ENCODE peak calls at places on chromosomes 4 and X, in five cellular contexts. One of them, this sample, is unnamed. For H3K27me3, the result is how much of the 10 kb centered on the place peaks cover.

GRCh38 chr4:150906987-150907633 is 108.0 kb downstream of the LRBA start:
- DNase-seq in esophagus muscularis mucosa: no peak
- DNase-seq in MM.1S: no peak
- DNase-seq in tibial nerve: no peak
- DNase-seq in sigmoid colon: no peak
- DNase-seq in this sample: no peak

GRCh38 chrX:30065226-30065625 is 150.1 kb upstream of the MAGEB2 start:
- DNase-seq in MM.1S: no peak
- DNase-seq in tibial nerve: no peak
- DNase-seq in esophagus muscularis mucosa: no peak
- DNase-seq in sigmoid colon: no peak
- DNase-seq in this sample: no peak

GRCh38 chrX:115690554-115691216 is 129.7 kb downstream of the PLS3 start:
- DNase-seq in MM.1S: peak
- DNase-seq in esophagus muscularis mucosa: no peak
- DNase-seq in tibial nerve: peak
- DNase-seq in sigmoid colon: peak
- DNase-seq in this sample: peak

GRCh38 chrX:39730671-39731389 is 366.9 kb downstream of the BCOR start:
- DNase-seq in tibial nerve: peak
- DNase-seq in MM.1S: peak
- DNase-seq in esophagus muscularis mucosa: peak
- DNase-seq in sigmoid colon: peak
- DNase-seq in this sample: peak

GRCh38 chr4:173332963-173333657 is 1.0 kb downstream of the HMGB2 start:
- DNase-seq in MM.1S: peak
- DNase-seq in esophagus muscularis mucosa: no peak
- DNase-seq in tibial nerve: no peak
- DNase-seq in sigmoid colon: no peak
- DNase-seq in this sample: no peak

GRCh38 chrX:82711432-82711831 is 796.7 kb upstream of the POU3F4 start:
- DNase-seq in tibial nerve: no peak
- DNase-seq in esophagus muscularis mucosa: no peak
- DNase-seq in MM.1S: no peak
- DNase-seq in sigmoid colon: no peak
- DNase-seq in this sample: no peak

GRCh38 chrX:69238960-69239231 is 73.6 kb upstream of the PJA1 start:
- DNase-seq in esophagus muscularis mucosa: no peak
- DNase-seq in MM.1S: no peak
- DNase-seq in tibial nerve: no peak
- DNase-seq in sigmoid colon: no peak
- DNase-seq in this sample: peak

GRCh38 chr4:102388636-102389035 is 43.4 kb upstream of the SLC39A8 start:
- DNase-seq in sigmoid colon: no peak
- DNase-seq in esophagus muscularis mucosa: no peak
- DNase-seq in MM.1S: no peak
- DNase-seq in tibial nerve: no peak
- DNase-seq in this sample: no peak

GRCh38 chrX:140572724-140573123 is 67.9 kb upstream of the SOX3 start:
- DNase-seq in tibial nerve: no peak
- DNase-seq in sigmoid colon: no peak
- DNase-seq in MM.1S: peak
- DNase-seq in esophagus muscularis mucosa: no peak
- DNase-seq in this sample: peak

GRCh38 chr4:177118596-177118995 is 191.1 kb upstream of the NEIL3 start:
- DNase-seq in esophagus muscularis mucosa: no peak
- DNase-seq in tibial nerve: no peak
- DNase-seq in MM.1S: no peak
- DNase-seq in sigmoid colon: peak
- DNase-seq in this sample: no peak

GRCh38 chrX:35826503-35826902 is 28.4 kb downstream of the MAGEB16 start:
- DNase-seq in esophagus muscularis mucosa: no peak
- DNase-seq in sigmoid colon: no peak
- DNase-seq in tibial nerve: no peak
- DNase-seq in MM.1S: no peak
- DNase-seq in this sample: no peak

GRCh38 chr4:86043755-86044592 is 315.9 kb downstream of the MAPK10 start:
- DNase-seq in tibial nerve: no peak
- DNase-seq in esophagus muscularis mucosa: no peak
- DNase-seq in MM.1S: peak
- DNase-seq in sigmoid colon: no peak
- DNase-seq in this sample: no peak

GRCh38 chr4:84501197-84501492 is 2.1 kb upstream of the NKX6-1 start:
- DNase-seq in sigmoid colon: no peak
- DNase-seq in tibial nerve: no peak
- DNase-seq in MM.1S: no peak
- DNase-seq in esophagus muscularis mucosa: no peak
- DNase-seq in this sample: no peak

GRCh38 chr4:140856692-140857091 is 100.5 kb upstream of the TBC1D9 start:
- DNase-seq in tibial nerve: no peak
- DNase-seq in MM.1S: no peak
- DNase-seq in sigmoid colon: peak
- DNase-seq in esophagus muscularis mucosa: no peak
- DNase-seq in this sample: no peak

GRCh38 chrX:120857240-120857639 is 18.4 kb downstream of the CT47B1 start:
- DNase-seq in sigmoid colon: no peak
- DNase-seq in MM.1S: no peak
- DNase-seq in esophagus muscularis mucosa: no peak
- DNase-seq in tibial nerve: no peak
- DNase-seq in this sample: no peak

GRCh38 chr4:89572224-89572858 is 264.6 kb downstream of the SNCA start:
- DNase-seq in MM.1S: no peak
- DNase-seq in sigmoid colon: no peak
- DNase-seq in tibial nerve: no peak
- DNase-seq in esophagus muscularis mucosa: no peak
- DNase-seq in this sample: no peak

GRCh38 chr4:145289403-145290076 is 109.2 kb upstream of the OTUD4 start:
- DNase-seq in MM.1S: no peak
- DNase-seq in sigmoid colon: no peak
- DNase-seq in tibial nerve: no peak
- DNase-seq in esophagus muscularis mucosa: no peak
- DNase-seq in this sample: no peak

GRCh38 chr4:133776961-133777360 is 424.6 kb downstream of the PABPC4L start:
- DNase-seq in sigmoid colon: no peak
- DNase-seq in tibial nerve: no peak
- DNase-seq in MM.1S: no peak
- DNase-seq in esophagus muscularis mucosa: no peak
- DNase-seq in this sample: no peak

GRCh38 chr4:113260671-113261070 is 211.2 kb downstream of the ANK2 start:
- DNase-seq in esophagus muscularis mucosa: no peak
- DNase-seq in tibial nerve: no peak
- DNase-seq in sigmoid colon: no peak
- DNase-seq in MM.1S: no peak
- DNase-seq in this sample: no peak

GRCh38 chr4:71300964-71301363 is 37.9 kb upstream of the SLC4A4 start:
- DNase-seq in tibial nerve: no peak
- DNase-seq in MM.1S: no peak
- DNase-seq in esophagus muscularis mucosa: no peak
- DNase-seq in sigmoid colon: no peak
- DNase-seq in this sample: no peak

GRCh38 chr4:4491396-4491893 is 50.4 kb downstream of the STX18 start:
- DNase-seq in sigmoid colon: no peak
- DNase-seq in tibial nerve: no peak
- DNase-seq in MM.1S: no peak
- DNase-seq in esophagus muscularis mucosa: no peak
- DNase-seq in this sample: no peak
- H3K4me3 ChIP-seq in sigmoid colon: no peak
- H3K4me3 ChIP-seq in tibial nerve: no peak
- H3K4me3 ChIP-seq in MM.1S: peak
- H3K4me3 ChIP-seq in esophagus muscularis mucosa: no peak
- H3K4me3 ChIP-seq in this sample: no peak

GRCh38 chr4:128950796-128951195 is 141.3 kb downstream of the JADE1 start:
- DNase-seq in tibial nerve: no peak
- DNase-seq in esophagus muscularis mucosa: no peak
- DNase-seq in MM.1S: no peak
- DNase-seq in sigmoid colon: no peak
- DNase-seq in this sample: no peak
- H3K27me3 ChIP-seq in tibial nerve: under half
- H3K27me3 ChIP-seq in esophagus muscularis mucosa: under half
- H3K27me3 ChIP-seq in MM.1S: under half
- H3K27me3 ChIP-seq in sigmoid colon: under half
- H3K27me3 ChIP-seq in this sample: under half

DNA sequence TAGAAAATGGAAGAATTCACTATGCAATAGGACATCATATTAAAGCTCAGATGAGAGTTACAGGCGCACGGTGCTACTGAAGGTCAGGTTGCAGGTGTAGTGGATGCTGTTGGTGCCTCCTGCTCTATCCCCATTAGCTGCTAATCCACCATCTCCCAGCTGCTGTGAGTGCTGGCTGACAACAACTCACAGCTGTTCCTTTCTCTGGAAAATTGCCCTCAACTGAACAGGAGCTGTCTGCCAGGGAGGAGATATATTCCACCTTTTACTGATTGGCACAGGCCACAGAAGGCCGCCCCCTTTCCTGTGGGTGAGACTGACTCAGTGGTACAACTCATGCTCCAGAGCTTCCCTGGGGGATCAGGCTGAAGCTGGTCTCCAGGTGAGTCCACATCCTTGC is 48.8 kb downstream of the UCHL1 start:
- DNase-seq in MM.1S: no peak
- DNase-seq in esophagus muscularis mucosa: no peak
- DNase-seq in tibial nerve: no peak
- DNase-seq in sigmoid colon: no peak
- DNase-seq in this sample: no peak
- H3K4me3 ChIP-seq in MM.1S: no peak
- H3K4me3 ChIP-seq in esophagus muscularis mucosa: no peak
- H3K4me3 ChIP-seq in tibial nerve: no peak
- H3K4me3 ChIP-seq in sigmoid colon: no peak
- H3K4me3 ChIP-seq in this sample: no peak

GRCh38 chrX:104411800-104412199 is 154.2 kb upstream of the IL1RAPL2 start:
- DNase-seq in MM.1S: no peak
- DNase-seq in esophagus muscularis mucosa: no peak
- DNase-seq in sigmoid colon: no peak
- DNase-seq in tibial nerve: no peak
- DNase-seq in this sample: no peak
- H3K27me3 ChIP-seq in MM.1S: under half
- H3K27me3 ChIP-seq in esophagus muscularis mucosa: under half
- H3K27me3 ChIP-seq in sigmoid colon: under half
- H3K27me3 ChIP-seq in tibial nerve: under half
- H3K27me3 ChIP-seq in this sample: under half

GRCh38 chr4:181549789-181550188 is 693.4 kb upstream of the TENM3 start:
- DNase-seq in esophagus muscularis mucosa: no peak
- DNase-seq in MM.1S: no peak
- DNase-seq in sigmoid colon: no peak
- DNase-seq in tibial nerve: no peak
- DNase-seq in this sample: no peak

GRCh38 chr4:181550381-181550780 is 692.8 kb upstream of the TENM3 start:
- DNase-seq in sigmoid colon: no peak
- DNase-seq in MM.1S: no peak
- DNase-seq in tibial nerve: no peak
- DNase-seq in esophagus muscularis mucosa: no peak
- DNase-seq in this sample: no peak

GRCh38 chr4:181548873-181549541 is 694.2 kb upstream of the TENM3 start:
- DNase-seq in sigmoid colon: no peak
- DNase-seq in tibial nerve: no peak
- DNase-seq in esophagus muscularis mucosa: no peak
- DNase-seq in MM.1S: no peak
- DNase-seq in this sample: no peak
- H3K4me3 ChIP-seq in sigmoid colon: no peak
- H3K4me3 ChIP-seq in tibial nerve: no peak
- H3K4me3 ChIP-seq in esophagus muscularis mucosa: no peak
- H3K4me3 ChIP-seq in MM.1S: no peak
- H3K4me3 ChIP-seq in this sample: no peak

GRCh38 chr4:15689540-15689939 is 7.9 kb downstream of the FAM200B start:
- DNase-seq in tibial nerve: no peak
- DNase-seq in MM.1S: no peak
- DNase-seq in sigmoid colon: no peak
- DNase-seq in esophagus muscularis mucosa: no peak
- DNase-seq in this sample: no peak

GRCh38 chr4:15684498-15684897 is 2.9 kb downstream of the FAM200B start:
- DNase-seq in esophagus muscularis mucosa: no peak
- DNase-seq in tibial nerve: no peak
- DNase-seq in sigmoid colon: no peak
- DNase-seq in MM.1S: no peak
- DNase-seq in this sample: no peak

GRCh38 chr4:15690020-15690809 is 8.6 kb downstream of the FAM200B start:
- DNase-seq in sigmoid colon: no peak
- DNase-seq in esophagus muscularis mucosa: no peak
- DNase-seq in tibial nerve: no peak
- DNase-seq in MM.1S: no peak
- DNase-seq in this sample: no peak

GRCh38 chr4:15691346-15692140 is 9.9 kb downstream of the FAM200B start:
- DNase-seq in MM.1S: no peak
- DNase-seq in esophagus muscularis mucosa: no peak
- DNase-seq in tibial nerve: no peak
- DNase-seq in sigmoid colon: no peak
- DNase-seq in this sample: no peak

DNA sequence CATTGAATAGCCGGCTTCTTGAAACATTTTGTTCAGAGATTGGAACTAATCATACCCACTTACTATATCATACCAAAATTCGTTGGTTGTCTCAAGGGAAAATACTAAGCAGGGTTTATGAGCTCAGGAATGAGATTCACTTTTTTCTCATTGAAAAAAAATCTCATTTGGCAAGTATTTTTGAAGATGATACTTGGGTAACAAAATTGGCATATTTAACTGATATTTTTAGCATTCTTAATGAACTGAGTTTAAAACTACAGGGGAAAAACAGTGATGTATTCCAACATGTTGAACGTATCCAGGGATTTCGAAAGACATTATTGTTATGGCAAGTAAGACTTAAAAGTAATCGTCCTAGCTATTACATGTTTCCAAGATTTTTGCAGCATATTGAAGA is 6.4 kb downstream of the FAM200B start:
- DNase-seq in esophagus muscularis mucosa: no peak
- DNase-seq in sigmoid colon: no peak
- DNase-seq in MM.1S: no peak
- DNase-seq in tibial nerve: no peak
- DNase-seq in this sample: no peak
- H3K27me3 ChIP-seq in esophagus muscularis mucosa: under half
- H3K27me3 ChIP-seq in sigmoid colon: under half
- H3K27me3 ChIP-seq in MM.1S: under half
- H3K27me3 ChIP-seq in tibial nerve: under half
- H3K27me3 ChIP-seq in this sample: under half

This sample was measured in heart right ventricle.